ENCODE peak calls at places on chromosomes 11 and 22, in eight cellular contexts. X, L, P, W, N, Y, A and Q are unnamed samples.

GRCh38 chr11:65071907-65072630 is 11.8 kb downstream of the CDCA5 start:
- DNase-seq in Y (no peak), L (no peak), X (no peak), A (peak), P (no peak), N (no peak), W (no peak), Q (no peak)

GRCh38 chr22:20967697-20968201 is 694 bp downstream of the AIFM3 start:
- DNase-seq in Y (no peak), A (no peak), N (no peak), L (no peak), X (no peak), P (no peak), W (peak), Q (no peak)

GRCh38 chr11:42572231-42572610 is 739.6 kb upstream of the API5 start:
- DNase-seq in X (no peak), L (no peak), W (no peak), P (no peak), A (no peak), Y (no peak), N (no peak), Q (no peak)

GRCh38 chr11:132024587-132025295 is 654.3 kb downstream of the NTM start:
- DNase-seq in X (no peak), A (peak), L (no peak), N (no peak), W (no peak), Y (peak), P (peak), Q (peak)

GRCh38 chr11:111633756-111634362 is 31.6 kb downstream of the SIK2 start:
- DNase-seq in Y (peak), A (peak), N (no peak), X (no peak), L (no peak), P (peak), W (no peak), Q (no peak)

GRCh38 chr11:125262825-125263218 is 98.3 kb downstream of the PKNOX2 start:
- DNase-seq in P (peak), Y (no peak), N (no peak), A (no peak), W (peak), X (no peak), L (peak), Q (peak)

GRCh38 chr11:67600324-67601029 is 6.3 kb upstream of the NDUFV1 start:
- DNase-seq in L (no peak), A (no peak), N (no peak), X (no peak), W (no peak), Y (no peak), P (no peak), Q (no peak)

GRCh38 chr22:45290410-45290936 is 5.7 kb downstream of the UPK3A start:
- DNase-seq in W (peak), X (no peak), A (peak), N (no peak), L (no peak), Y (peak), P (peak), Q (peak)

GRCh38 chr11:35237860-35238715 is 99.1 kb downstream of the CD44 start:
- DNase-seq in P (peak), N (peak), W (peak), A (peak), X (peak), Y (peak), L (peak), Q (peak)

GRCh38 chr11:133134561-133135173 is 397.6 kb downstream of the OPCML start:
- DNase-seq in A (peak), Y (peak), L (peak), W (peak), P (peak), X (peak), N (peak), Q (peak)

GRCh38 chr11:46338636-46338987 is 8.7 kb upstream of the DGKZ start:
- DNase-seq in X (no peak), W (no peak), Y (no peak), A (peak), L (no peak), P (no peak), N (no peak), Q (peak)

GRCh38 chr11:29962243-29962642 is 54.6 kb downstream of the KCNA4 start:
- DNase-seq in Y (no peak), P (no peak), A (peak), N (no peak), L (no peak), W (peak), X (no peak), Q (no peak)

GRCh38 chr11:69204246-69205124 is 48.8 kb downstream of the SMIM38 start:
- DNase-seq in W (no peak), N (no peak), X (no peak), L (no peak), A (no peak), P (no peak), Y (no peak), Q (no peak)

GRCh38 chr11:121559812-121560211 is 107.0 kb upstream of the SORL1-AS1 start:
- DNase-seq in Y (no peak), P (no peak), W (no peak), N (no peak), A (no peak), L (no peak), X (no peak), Q (no peak)

GRCh38 chr11:125063429-125064043 is 431 bp downstream of the SLC37A2 start:
- DNase-seq in X (no peak), L (peak), A (peak), N (peak), P (no peak), W (peak), Y (no peak), Q (peak)

GRCh38 chr11:118806400-118806799 is 15.4 kb upstream of the DDX6 start:
- DNase-seq in Y (no peak), N (no peak), X (no peak), L (no peak), A (no peak), P (no peak), W (no peak), Q (no peak)

GRCh38 chr11:131408011-131408640 is 37.7 kb downstream of the NTM start:
- DNase-seq in L (no peak), P (peak), W (peak), N (no peak), Y (peak), A (peak), X (peak), Q (peak)